ENCODE peak calls at places on chromosomes 16 and 17, in eight cellular contexts. T, S, M, L, O, Z, R and D are unnamed samples. For H3K4me1, the result is how much of the 10 kb centered on the place peaks cover.

GRCh38 chr17:44223574-44224046 is 4.1 kb upstream of the UBTF start:
- DNase-seq in R (peak), L (peak), O (peak), T (no peak), M (no peak), Z (peak), S (no peak), D (no peak)

GRCh38 chr17:39679521-39680192 is 8.2 kb downstream of the PGAP3 start:
- DNase-seq in S (no peak), O (no peak), R (peak), T (no peak), M (no peak), Z (no peak), L (no peak), D (no peak)

GRCh38 chr17:66467766-66468165 is 165.4 kb downstream of the PRKCA start:
- DNase-seq in L (peak), T (peak), Z (no peak), M (no peak), R (no peak), O (no peak), S (no peak), D (no peak)

GRCh38 chr17:7782237-7782636 is 51.8 kb upstream of the KDM6B start:
- DNase-seq in T (peak), O (peak), S (no peak), Z (no peak), R (no peak), L (peak), M (no peak), D (no peak)

GRCh38 chr17:42276359-42276608 is at the start of gene STAT5B:
- DNase-seq in R (peak), O (no peak), T (peak), L (peak), M (no peak), S (peak), Z (no peak), D (no peak)

GRCh38 chr17:10357768-10358167 is 15.0 kb downstream of the MYH13 start:
- DNase-seq in R (no peak), S (no peak), M (no peak), O (peak), T (no peak), Z (no peak), L (peak), D (peak)

GRCh38 chr17:35243459-35244204 is 760 bp downstream of the SLFN5 start:
- DNase-seq in R (peak), M (no peak), L (peak), T (peak), Z (no peak), O (peak), S (peak), D (no peak)

GRCh38 chr17:76307299-76307965 is 644 bp downstream of the QRICH2 start:
- DNase-seq in T (no peak), R (no peak), O (no peak), S (no peak), L (no peak), M (no peak), Z (peak), D (no peak)

GRCh38 chr16:65667013-65667578 is 545.2 kb upstream of the CDH11 start:
- DNase-seq in L (peak), T (peak), O (peak), S (no peak), M (no peak), R (no peak), Z (no peak), D (no peak)

GRCh38 chr16:11016993-11017392 is 72.6 kb downstream of the CLEC16A start:
- DNase-seq in R (no peak), O (peak), Z (peak), L (peak), T (peak), M (peak), S (no peak), D (no peak)

GRCh38 chr16:9802160-9802559 is 380.1 kb downstream of the GRIN2A start:
- DNase-seq in T (no peak), S (no peak), M (no peak), Z (no peak), R (no peak), L (no peak), O (no peak), D (no peak)

GRCh38 chr16:13811834-13812233 is 108.1 kb upstream of the ERCC4 start:
- DNase-seq in R (no peak), Z (no peak), O (no peak), S (no peak), M (no peak), L (no peak), T (no peak), D (no peak)

GRCh38 chr17:35588196-35588920 is 1.2 kb downstream of the AP2B1 start:
- DNase-seq in S (no peak), M (peak), R (no peak), T (peak), L (peak), Z (no peak), O (peak), D (no peak)

GRCh38 chr17:56247816-56248215 is 94.5 kb downstream of the ANKFN1 start:
- DNase-seq in L (no peak), T (no peak), M (no peak), O (no peak), R (no peak), S (no peak), Z (no peak), D (no peak)

GRCh38 chr17:956905-957304 is 22.7 kb downstream of the NXN start:
- DNase-seq in R (peak), L (peak), T (peak), M (no peak), Z (no peak), S (no peak), O (peak), D (no peak)

GRCh38 chr17:42535400-42536047 is 517 bp upstream of the NAGLU start:
- DNase-seq in S (no peak), M (no peak), Z (no peak), T (no peak), O (no peak), R (no peak), L (no peak), D (no peak)

GRCh38 chr17:49438885-49439284 is 24.2 kb upstream of the PHB1 start:
- DNase-seq in M (no peak), S (no peak), L (no peak), T (no peak), R (no peak), O (no peak), Z (peak), D (no peak)

GRCh38 chr16:228151-228855 is 946 bp downstream of the LUC7L start:
- DNase-seq in R (no peak), L (peak), M (no peak), T (no peak), S (no peak), O (peak), Z (no peak), D (no peak)

GRCh38 chr16:2834968-2835367 is 4.9 kb downstream of the ZG16B start:
- DNase-seq in L (no peak), O (no peak), R (no peak), S (no peak), Z (no peak), T (no peak), M (no peak), D (no peak)

GRCh38 chr16:1884155-1884760 is 12.3 kb upstream of the MEIOB start:
- DNase-seq in T (peak), L (peak), Z (no peak), S (no peak), M (peak), R (no peak), O (peak), D (no peak)

GRCh38 chr16:68155425-68155824 is 70.3 kb downstream of the NFATC3 start:
- DNase-seq in R (no peak), S (no peak), O (no peak), Z (no peak), T (no peak), M (no peak), L (no peak), D (no peak)

GRCh38 chr17:33949100-33949499 is 306.0 kb upstream of the CCL2 start:
- DNase-seq in L (peak), M (no peak), Z (no peak), O (no peak), T (no peak), R (no peak), S (no peak), D (peak)

GRCh38 chr17:16622540-16623277 is 30.9 kb downstream of the ZNF624 start:
- DNase-seq in M (no peak), R (no peak), T (no peak), S (no peak), O (no peak), L (no peak), Z (no peak), D (no peak)

GRCh38 chr16:27867122-27868110 is 196.1 kb downstream of the GSG1L start:
- DNase-seq in R (peak), L (peak), Z (no peak), S (peak), T (peak), O (peak), M (peak), D (peak)

GRCh38 chr17:50537721-50538548 is 5.4 kb downstream of the EPN3 start:
- DNase-seq in M (no peak), R (no peak), L (no peak), Z (no peak), S (no peak), T (no peak), O (no peak), D (no peak)

GRCh38 chr17:28057731-28058246 is 15.3 kb downstream of the NLK start:
- DNase-seq in M (no peak), T (peak), R (no peak), S (no peak), Z (no peak), O (peak), L (peak), D (no peak)

GRCh38 chr17:45381001-45381400 is 51.7 kb downstream of the ARHGAP27 start:
- DNase-seq in M (no peak), Z (no peak), L (no peak), S (no peak), O (no peak), R (no peak), T (no peak), D (no peak)

GRCh38 chr16:71568541-71568940 is 8.4 kb downstream of the TAT start:
- DNase-seq in Z (no peak), S (no peak), R (no peak), O (no peak), M (no peak), L (no peak), T (no peak), D (no peak)

GRCh38 chr17:68562736-68563135 is 38.4 kb downstream of the FAM20A start:
- DNase-seq in L (no peak), O (no peak), Z (no peak), M (no peak), S (no peak), R (no peak), T (no peak), D (no peak)

GRCh38 chr17:20171741-20172377 is 162.7 kb downstream of the SPECC1 start:
- DNase-seq in O (no peak), M (no peak), Z (no peak), R (no peak), T (no peak), L (no peak), S (no peak), D (no peak)

GRCh38 chr16:66605177-66605999 is 884 bp downstream of the CMTM3 start:
- DNase-seq in S (peak), M (no peak), O (peak), L (peak), R (peak), Z (no peak), T (peak), D (no peak)

GRCh38 chr17:37131064-37131463 is 182.3 kb downstream of the AATF start:
- DNase-seq in R (no peak), Z (no peak), M (no peak), L (no peak), T (peak), S (no peak), O (no peak), D (no peak)

GRCh38 chr16:30761427-30761927 is 385 bp downstream of the CFAP119 start:
- DNase-seq in T (peak), M (no peak), S (peak), O (peak), L (peak), R (peak), Z (peak), D (no peak)

GRCh38 chr17:9228408-9229159 is 207.3 kb downstream of the NTN1 start:
- DNase-seq in O (no peak), R (no peak), S (no peak), L (peak), T (peak), M (no peak), Z (no peak), D (no peak)

GRCh38 chr17:11309033-11309432 is 68.0 kb downstream of the SHISA6 start:
- DNase-seq in R (no peak), T (no peak), O (no peak), L (no peak), Z (no peak), S (no peak), M (no peak), D (no peak)

GRCh38 chr17:64373722-64374121 is 16.9 kb downstream of the PECAM1 start:
- DNase-seq in L (no peak), S (no peak), O (no peak), M (no peak), Z (no peak), R (no peak), T (no peak), D (no peak)

GRCh38 chr17:55660171-55660886 is 62.3 kb downstream of the TMEM100 start:
- DNase-seq in L (peak), S (no peak), T (peak), M (no peak), R (no peak), Z (no peak), O (no peak), D (no peak)

GRCh38 chr16:55508271-55508921 is 476 bp upstream of the LPCAT2 start:
- DNase-seq in O (no peak), Z (no peak), M (no peak), T (no peak), R (no peak), L (no peak), S (no peak), D (no peak)
- H3K4me3 ChIP-seq in O (no peak), Z (peak), M (peak), T (peak), R (peak), L (peak), S (no peak), D (peak)

DNA sequence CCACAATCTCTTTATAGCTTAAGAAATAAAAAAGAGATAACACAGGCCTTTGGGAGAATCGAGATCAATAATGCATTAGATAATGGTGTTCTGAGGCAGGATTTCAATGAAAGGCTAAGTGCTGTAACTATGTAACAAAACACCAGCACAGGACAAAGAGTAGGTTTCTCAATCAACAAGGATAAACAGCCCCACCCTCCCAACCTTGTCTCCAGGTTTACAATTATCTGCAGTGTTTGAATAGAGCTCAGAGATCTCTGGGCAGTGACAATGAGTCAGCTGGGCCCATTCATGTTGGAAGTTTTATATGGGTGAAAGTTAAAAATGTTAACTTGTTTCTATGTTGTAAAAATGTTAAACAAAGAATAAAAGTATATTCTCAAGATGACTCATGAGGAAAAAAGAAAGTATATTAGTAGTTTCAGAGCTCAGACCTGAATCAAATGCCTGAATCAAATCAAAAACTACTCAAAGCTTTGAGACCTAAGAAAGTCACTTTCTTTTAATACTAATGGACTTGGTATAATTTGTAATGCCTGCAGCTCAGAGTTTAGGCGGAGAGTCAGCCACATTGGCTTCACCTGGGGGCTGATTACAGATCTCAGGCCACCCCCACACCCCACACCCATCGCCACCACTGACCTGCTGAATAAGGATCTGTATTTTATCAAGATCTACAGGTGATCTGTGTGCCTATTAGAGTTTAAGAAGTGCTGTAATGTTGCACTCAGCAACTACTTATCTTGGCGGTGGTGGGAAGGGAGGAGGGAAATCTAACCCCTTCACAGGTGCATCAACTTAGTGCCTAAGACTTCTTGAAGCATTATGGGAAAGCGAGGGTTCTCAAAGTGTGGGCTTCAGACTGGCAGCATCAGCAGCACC is 17.2 kb upstream of the KRT20 start:
- DNase-seq in M (peak), Z (peak), O (peak), L (peak), T (no peak), S (no peak), R (no peak), D (no peak)
- H3K27ac ChIP-seq in M (peak), Z (peak), O (peak), L (peak), T (peak), S (no peak), R (no peak), D (no peak)

DNA sequence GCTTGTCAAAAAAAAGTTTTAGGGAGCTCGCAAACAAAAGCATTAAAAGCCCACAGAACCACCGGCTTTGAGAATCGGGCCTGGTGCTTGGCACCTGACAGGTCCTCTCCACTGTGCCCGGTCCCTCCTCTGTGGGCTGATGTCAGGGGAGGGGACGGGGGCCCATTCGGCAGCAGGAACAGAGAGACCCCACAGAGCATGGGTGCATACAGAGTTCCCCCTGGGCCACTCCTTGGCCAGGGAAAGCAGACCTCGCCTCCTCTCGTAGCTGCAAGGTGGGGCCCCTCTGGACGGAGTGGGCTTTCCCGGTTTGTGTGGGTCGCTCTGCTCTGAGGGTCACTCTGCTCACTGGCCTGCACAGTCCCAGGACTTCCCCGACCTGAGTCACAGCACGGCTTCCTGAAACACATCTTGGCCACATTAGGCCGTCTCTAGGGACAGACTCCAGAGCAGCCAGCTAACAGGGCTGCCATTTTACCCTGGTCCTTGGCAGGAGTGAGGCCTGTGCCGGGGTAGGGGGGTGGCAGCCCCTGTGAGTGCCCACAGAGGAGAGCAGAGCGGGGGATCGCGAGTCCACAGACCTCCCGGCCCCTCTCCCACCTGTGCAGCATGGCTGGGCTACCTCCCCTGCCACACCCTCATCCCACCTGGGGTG is 11.1 kb downstream of the CBFA2T3 start:
- DNase-seq in Z (no peak), L (no peak), T (no peak), M (no peak), O (no peak), S (no peak), R (no peak), D (no peak)
- H3K4me1 ChIP-seq in Z (under half), L (under half), T (under half), M (under half), O (under half), S (under half), R (under half), D (under half)

GRCh38 chr16:82133798-82134197 is 36.2 kb downstream of the MPHOSPH6 start:
- DNase-seq in Z (no peak), L (no peak), T (no peak), R (no peak), M (no peak), O (no peak), S (no peak), D (no peak)
- H3K4me3 ChIP-seq in Z (no peak), L (no peak), T (no peak), R (no peak), M (no peak), O (no peak), S (no peak), D (no peak)

GRCh38 chr16:73024571-73025105 is 23.3 kb downstream of the ZFHX3 start:
- DNase-seq in R (no peak), M (no peak), S (no peak), T (no peak), Z (no peak), O (no peak), L (no peak), D (no peak)
- H3K27ac ChIP-seq in R (no peak), M (no peak), S (no peak), T (no peak), Z (no peak), O (no peak), L (no peak), D (no peak)

GRCh38 chr17:80112471-80113032 is 11.2 kb downstream of the GAA start:
- DNase-seq in M (no peak), R (peak), O (no peak), Z (peak), T (no peak), S (no peak), L (no peak), D (no peak)

GRCh38 chr17:80110447-80110812 is 9.0 kb downstream of the GAA start:
- DNase-seq in S (no peak), M (no peak), T (no peak), Z (no peak), L (no peak), R (peak), O (no peak), D (no peak)

GRCh38 chr17:80109713-80110446 is 8.5 kb downstream of the GAA start:
- DNase-seq in M (no peak), L (no peak), T (no peak), S (no peak), O (no peak), R (peak), Z (peak), D (no peak)

GRCh38 chr17:80111702-80112470 is 10.5 kb downstream of the GAA start:
- DNase-seq in L (no peak), S (no peak), M (no peak), R (peak), T (no peak), Z (peak), O (no peak), D (no peak)

GRCh38 chr17:80110927-80111701 is 9.7 kb downstream of the GAA start:
- DNase-seq in R (peak), L (no peak), Z (peak), O (no peak), T (no peak), M (no peak), S (no peak), D (no peak)
- H3K4me1 ChIP-seq in R (under half), L (under half), Z (under half), O (under half), T (under half), M (under half), S (under half), D (under half)